ENCODE peak calls at places on chromosomes 5 and 9, in six cellular contexts. M is IMR-90, G is OCI-LY7, X is endodermal cell, D is HAP-1, A is lower leg skin. S is an unnamed sample.

GRCh38 chr5:133421394-133421793 is 190.9 kb downstream of the FSTL4 start:
- DNase-seq in A (peak; percentile 42), D (peak; percentile 68), M (no peak), G (peak; percentile 36), X (peak; percentile 90), S (no peak)

GRCh38 chr9:134992755-134993124 is 75.0 kb upstream of the FCN1 start:
- DNase-seq in A (peak; percentile 88), X (no peak), M (no peak), D (no peak), G (no peak), S (peak; percentile 79)

GRCh38 chr5:1004598-1005361 is 3.8 kb upstream of the NKD2 start:
- DNase-seq in G (no peak), A (peak; percentile 95), D (peak; percentile 81), X (peak; percentile 88), M (peak; percentile 16), S (peak; percentile 90)

GRCh38 chr5:172575416-172575815 is 65.6 kb upstream of the NEURL1B start:
- DNase-seq in D (no peak), G (no peak), X (no peak), M (no peak), A (no peak), S (no peak)

GRCh38 chr5:100520348-100520747 is 14.8 kb upstream of the FAM174A start:
- DNase-seq in X (peak; percentile 85), A (no peak), G (no peak), M (no peak), D (peak; percentile 32), S (no peak)

GRCh38 chr9:4781408-4781807 is 11.3 kb upstream of the RCL1 start:
- DNase-seq in G (no peak), M (no peak), A (no peak), D (no peak), X (peak; percentile 27), S (no peak)

GRCh38 chr5:23352437-23352836 is 155.0 kb upstream of the PRDM9 start:
- DNase-seq in X (peak; percentile 80), M (no peak), A (no peak), G (no peak), D (peak; percentile 28), S (no peak)

GRCh38 chr5:150527038-150527437 is 19.1 kb downstream of the NDST1 start:
- DNase-seq in D (no peak), M (no peak), A (no peak), G (no peak), X (no peak), S (no peak)

GRCh38 chr5:100708625-100709171 is 173.5 kb downstream of the FAM174A start:
- DNase-seq in A (no peak), X (no peak), G (no peak), D (no peak), M (no peak), S (no peak)

GRCh38 chr9:129258124-129258822 is 80.2 kb upstream of the IER5L start:
- DNase-seq in X (peak; percentile 98), D (peak; percentile 97), A (peak; percentile 96), G (peak; percentile 92), M (peak; percentile 83), S (peak; percentile 92)

DNA sequence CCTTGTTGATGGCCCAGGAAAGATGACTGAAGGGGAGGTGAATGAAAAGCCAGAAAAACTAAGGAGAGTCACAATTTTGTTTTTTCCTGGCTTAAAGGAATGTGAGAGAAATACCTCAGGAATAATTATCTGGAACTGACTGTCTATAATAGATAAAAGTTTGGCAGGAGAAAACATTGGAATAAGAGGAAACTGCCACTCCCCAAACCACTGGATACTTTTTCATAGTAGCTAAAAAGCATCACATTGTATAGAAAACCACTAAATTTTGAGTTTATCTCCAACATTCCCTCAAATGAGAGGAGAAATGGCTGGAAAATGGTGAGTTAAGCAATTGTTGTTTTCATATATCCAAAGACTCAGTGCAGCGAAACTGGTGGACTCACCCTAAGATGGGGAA is 326.0 kb downstream of the NPR3 start:
- DNase-seq in M (no peak), D (no peak), G (no peak), A (no peak), X (no peak), S (no peak)
- H3K4me3 ChIP-seq in M (no peak overlapping the region), D (no peak overlapping the region), G (no peak overlapping the region), A (no peak overlapping the region), X (no peak overlapping the region), S (no peak overlapping the region)

GRCh38 chr5:7393921-7394799 is 1.8 kb upstream of the ADCY2 start:
- DNase-seq in X (peak; percentile 81), M (no peak), G (no peak), A (no peak), D (no peak), S (no peak)
- H3K4me3 ChIP-seq in X (peak overlapping the region; percentile 79), M (no peak overlapping the region), G (no peak overlapping the region), A (no peak overlapping the region), D (no peak overlapping the region), S (no peak overlapping the region)

DNA sequence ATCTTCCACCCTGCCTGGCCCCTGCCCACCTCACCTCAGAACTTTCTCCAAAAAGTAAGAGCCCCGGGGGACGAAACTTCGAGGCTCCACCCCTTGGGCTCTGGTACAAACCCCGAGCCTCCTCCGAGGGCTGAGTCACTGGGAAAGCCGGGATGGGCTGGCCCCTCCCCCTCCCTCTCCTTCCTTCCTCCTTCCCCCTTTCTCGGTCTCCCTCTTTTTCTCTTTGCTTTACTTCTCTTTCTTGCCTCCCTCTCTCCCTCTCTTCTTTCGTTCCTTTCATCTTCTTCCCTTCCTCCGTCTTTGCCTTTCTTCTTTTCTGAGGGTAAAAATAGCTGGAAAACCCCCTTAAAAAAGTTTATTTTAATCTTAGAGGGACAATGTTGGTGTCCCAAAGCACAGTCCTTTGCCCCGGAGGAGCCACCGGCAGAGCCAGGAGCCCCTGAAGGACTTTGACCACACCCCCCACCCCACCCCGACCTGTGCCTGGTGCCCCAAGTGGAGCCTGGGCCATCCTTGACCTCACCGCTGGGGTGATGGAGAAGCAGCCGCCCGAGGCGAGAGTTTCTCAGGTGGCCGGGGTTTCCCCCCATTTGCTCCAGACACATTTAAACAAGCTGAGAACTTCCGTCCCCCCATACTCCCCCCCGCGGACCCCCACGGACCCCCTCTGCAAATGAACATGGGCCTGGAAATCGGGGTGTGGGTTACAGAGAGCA is 5.7 kb upstream of the NOTCH1 start:
- DNase-seq in X (peak; percentile 86), G (peak; percentile 34), M (peak; percentile 64), A (peak; percentile 94), D (peak; percentile 69), S (no peak)
- H3K4me3 ChIP-seq in X (no peak overlapping the region), G (no peak overlapping the region), M (no peak overlapping the region), A (no peak overlapping the region), D (no peak overlapping the region), S (peak overlapping the region; percentile 25)

GRCh38 chr9:126626117-126627022 is 12.6 kb downstream of the LMX1B start:
- DNase-seq in M (no peak), G (no peak), D (no peak), X (peak; percentile 81), A (no peak), S (no peak)
- H3K4me3 ChIP-seq in M (no peak overlapping the region), G (no peak overlapping the region), D (no peak overlapping the region), X (peak overlapping the region; percentile 75), A (no peak overlapping the region), S (peak overlapping the region; percentile 32)

GRCh38 chr9:111305914-111306313 is 24.1 kb downstream of the OR2K2 start:
- DNase-seq in M (no peak), D (no peak), G (no peak), A (no peak), X (no peak), S (no peak)
- H3K4me3 ChIP-seq in M (no peak overlapping the region), D (no peak overlapping the region), G (no peak overlapping the region), A (no peak overlapping the region), X (no peak overlapping the region), S (no peak overlapping the region)

GRCh38 chr9:136719212-136719880 is 7.0 kb downstream of the DIPK1B start:
- DNase-seq in G (no peak), D (no peak), X (no peak), M (no peak), A (no peak), S (no peak)
- H3K4me3 ChIP-seq in G (no peak overlapping the region), D (no peak overlapping the region), X (no peak overlapping the region), M (no peak overlapping the region), A (no peak overlapping the region), S (no peak overlapping the region)

DNA sequence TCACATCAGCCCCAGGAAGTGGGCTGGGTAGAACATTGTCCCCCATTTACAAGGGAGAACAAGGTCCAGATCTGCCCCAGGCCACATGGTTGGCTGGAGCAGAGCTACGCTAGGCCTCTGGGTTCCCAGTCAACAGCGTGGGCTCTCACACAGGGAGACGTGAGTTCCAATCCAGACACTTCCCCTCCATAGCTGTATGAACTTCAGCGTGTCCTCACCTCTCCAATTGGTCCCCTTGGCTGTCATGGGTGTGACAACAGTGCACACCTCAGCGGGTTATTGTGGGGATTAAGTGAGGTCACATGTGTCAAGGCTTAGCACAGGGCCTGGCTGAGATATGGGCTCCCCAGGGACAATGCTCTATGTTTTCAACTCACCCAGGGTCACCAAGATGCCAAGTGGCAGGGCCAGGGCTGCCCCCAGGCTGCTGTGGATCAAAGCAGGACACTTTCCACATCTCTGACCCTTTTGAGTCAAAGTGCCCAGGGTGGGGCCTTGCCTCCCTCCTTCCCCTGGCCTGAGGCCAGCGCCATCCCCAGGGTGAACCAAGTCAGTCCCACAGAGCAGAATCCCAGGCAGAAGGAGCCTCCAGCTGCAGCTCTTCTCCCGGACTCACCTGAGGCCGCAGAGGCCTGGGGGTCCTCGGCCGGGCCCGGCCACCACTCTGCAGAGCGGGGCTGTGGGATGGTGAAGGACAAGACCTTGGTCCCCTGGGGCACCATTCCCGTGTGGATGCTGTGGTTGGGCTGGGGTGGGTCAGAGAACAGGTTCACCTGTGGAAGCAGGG is 19.8 kb downstream of the AKNA start:
- DNase-seq in M (no peak), G (no peak), D (no peak), X (no peak), A (no peak), S (peak; percentile 50)
- H3K4me3 ChIP-seq in M (no peak overlapping the region), G (peak overlapping the region; percentile 53), D (no peak overlapping the region), X (no peak overlapping the region), A (no peak overlapping the region), S (no peak overlapping the region)